ENCODE peak calls at places on chromosomes 16 and 17, in seven cellular contexts. One of them, this sample, is unnamed.
A peak's percentile ranks its signal among the peaks of the same experiment; 100 is the strongest.

GRCh38 chr16:57544129-57544653 is 1.7 kb downstream of the ADGRG5 start:
- DNase-seq in MM.1S: peak; percentile 78
- DNase-seq in PC-3: no peak
- DNase-seq in fibroblast of lung: no peak
- DNase-seq in adipocyte: no peak
- DNase-seq in neural progenitor cell: no peak
- DNase-seq in trophoblast cell: no peak
- DNase-seq in this sample: no peak

GRCh38 chr17:79845601-79845949 is 6.3 kb upstream of the CBX4 start:
- DNase-seq in MM.1S: no peak
- DNase-seq in PC-3: no peak
- DNase-seq in fibroblast of lung: no peak
- DNase-seq in adipocyte: peak; percentile 42
- DNase-seq in neural progenitor cell: no peak
- DNase-seq in trophoblast cell: peak; percentile 34
- DNase-seq in this sample: no peak

GRCh38 chr17:336110-337021 is 16.2 kb downstream of the RPH3AL start:
- DNase-seq in MM.1S: no peak
- DNase-seq in PC-3: no peak
- DNase-seq in fibroblast of lung: no peak
- DNase-seq in adipocyte: no peak
- DNase-seq in neural progenitor cell: peak; percentile 56
- DNase-seq in trophoblast cell: no peak
- DNase-seq in this sample: no peak

GRCh38 chr16:67445913-67446907 is 15.3 kb downstream of the HSD11B2 start:
- DNase-seq in MM.1S: no peak
- DNase-seq in PC-3: no peak
- DNase-seq in fibroblast of lung: peak; percentile 48
- DNase-seq in adipocyte: no peak
- DNase-seq in neural progenitor cell: no peak
- DNase-seq in trophoblast cell: no peak
- DNase-seq in this sample: no peak

GRCh38 chr17:30819941-30820705 is 4.4 kb downstream of the CRLF3 start:
- DNase-seq in MM.1S: no peak
- DNase-seq in PC-3: no peak
- DNase-seq in fibroblast of lung: no peak
- DNase-seq in adipocyte: peak; percentile 50
- DNase-seq in neural progenitor cell: no peak
- DNase-seq in trophoblast cell: peak; percentile 39
- DNase-seq in this sample: no peak

GRCh38 chr16:46638947-46639925 is 18.1 kb upstream of the SHCBP1 start:
- DNase-seq in MM.1S: no peak
- DNase-seq in PC-3: peak; percentile 28
- DNase-seq in fibroblast of lung: peak; percentile 44
- DNase-seq in adipocyte: peak; percentile 55
- DNase-seq in neural progenitor cell: no peak
- DNase-seq in trophoblast cell: no peak
- DNase-seq in this sample: no peak

GRCh38 chr16:89044394-89045180 is 49.1 kb upstream of the ACSF3 start:
- DNase-seq in MM.1S: no peak
- DNase-seq in PC-3: no peak
- DNase-seq in fibroblast of lung: no peak
- DNase-seq in adipocyte: no peak
- DNase-seq in neural progenitor cell: no peak
- DNase-seq in trophoblast cell: no peak
- DNase-seq in this sample: no peak

GRCh38 chr17:48611681-48612455 is 1.1 kb upstream of the HOXB7 start:
- DNase-seq in MM.1S: no peak
- DNase-seq in PC-3: no peak
- DNase-seq in fibroblast of lung: no peak
- DNase-seq in adipocyte: no peak
- DNase-seq in neural progenitor cell: peak; percentile 51
- DNase-seq in trophoblast cell: no peak
- DNase-seq in this sample: no peak

GRCh38 chr17:48389903-48390302 is 40.1 kb downstream of the SKAP1 start:
- DNase-seq in MM.1S: no peak
- DNase-seq in PC-3: no peak
- DNase-seq in fibroblast of lung: no peak
- DNase-seq in adipocyte: no peak
- DNase-seq in neural progenitor cell: no peak
- DNase-seq in trophoblast cell: peak; percentile 59
- DNase-seq in this sample: no peak

GRCh38 chr17:5544115-5544514 is 40.2 kb downstream of the NLRP1 start:
- DNase-seq in MM.1S: no peak
- DNase-seq in PC-3: no peak
- DNase-seq in fibroblast of lung: no peak
- DNase-seq in adipocyte: no peak
- DNase-seq in neural progenitor cell: no peak
- DNase-seq in trophoblast cell: no peak
- DNase-seq in this sample: no peak

GRCh38 chr17:28720247-28720996 is 637 bp downstream of the RPL23A start:
- DNase-seq in MM.1S: peak; percentile 58
- DNase-seq in PC-3: no peak
- DNase-seq in fibroblast of lung: no peak
- DNase-seq in adipocyte: no peak
- DNase-seq in neural progenitor cell: no peak
- DNase-seq in trophoblast cell: no peak
- DNase-seq in this sample: no peak

GRCh38 chr16:4415538-4416199 is 727 bp downstream of the CORO7 start:
- DNase-seq in MM.1S: peak; percentile 69
- DNase-seq in PC-3: peak; percentile 15
- DNase-seq in fibroblast of lung: no peak
- DNase-seq in adipocyte: peak; percentile 68
- DNase-seq in neural progenitor cell: peak; percentile 46
- DNase-seq in trophoblast cell: peak; percentile 56
- DNase-seq in this sample: no peak

GRCh38 chr16:55809386-55809785 is 23.5 kb downstream of the CES1 start:
- DNase-seq in MM.1S: no peak
- DNase-seq in PC-3: no peak
- DNase-seq in fibroblast of lung: no peak
- DNase-seq in adipocyte: no peak
- DNase-seq in neural progenitor cell: no peak
- DNase-seq in trophoblast cell: no peak
- DNase-seq in this sample: no peak

DNA sequence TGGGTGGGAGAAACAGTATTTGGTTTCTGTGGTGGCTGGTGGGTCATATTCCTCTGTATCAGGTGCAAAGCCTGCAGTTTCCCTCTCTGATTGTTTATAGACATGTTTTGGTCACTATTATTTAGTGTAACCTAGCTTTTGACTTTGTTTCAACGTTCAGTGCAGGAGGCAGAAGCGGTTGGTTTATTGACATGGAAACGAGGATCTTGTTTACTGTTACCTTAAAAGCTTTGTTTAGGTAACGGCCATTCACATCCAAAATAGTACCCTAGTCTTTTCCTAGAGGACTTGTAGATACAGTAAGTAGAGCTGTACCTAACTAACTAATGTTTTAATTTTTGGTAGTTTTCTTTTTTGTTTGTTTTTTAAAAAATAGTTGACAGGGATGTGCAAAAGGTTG is 3.5 kb downstream of the MSI2 start:
- DNase-seq in MM.1S: no peak
- DNase-seq in PC-3: no peak
- DNase-seq in fibroblast of lung: no peak
- DNase-seq in adipocyte: no peak
- DNase-seq in neural progenitor cell: no peak
- DNase-seq in trophoblast cell: no peak
- DNase-seq in this sample: no peak
- H3K9ac ChIP-seq in MM.1S: no peak overlapping the region
- H3K9ac ChIP-seq in PC-3: no peak overlapping the region
- H3K9ac ChIP-seq in fibroblast of lung: no peak overlapping the region
- H3K9ac ChIP-seq in adipocyte: no peak overlapping the region
- H3K9ac ChIP-seq in neural progenitor cell: no peak overlapping the region
- H3K9ac ChIP-seq in trophoblast cell: no peak overlapping the region
- H3K9ac ChIP-seq in this sample: no peak overlapping the region

DNA sequence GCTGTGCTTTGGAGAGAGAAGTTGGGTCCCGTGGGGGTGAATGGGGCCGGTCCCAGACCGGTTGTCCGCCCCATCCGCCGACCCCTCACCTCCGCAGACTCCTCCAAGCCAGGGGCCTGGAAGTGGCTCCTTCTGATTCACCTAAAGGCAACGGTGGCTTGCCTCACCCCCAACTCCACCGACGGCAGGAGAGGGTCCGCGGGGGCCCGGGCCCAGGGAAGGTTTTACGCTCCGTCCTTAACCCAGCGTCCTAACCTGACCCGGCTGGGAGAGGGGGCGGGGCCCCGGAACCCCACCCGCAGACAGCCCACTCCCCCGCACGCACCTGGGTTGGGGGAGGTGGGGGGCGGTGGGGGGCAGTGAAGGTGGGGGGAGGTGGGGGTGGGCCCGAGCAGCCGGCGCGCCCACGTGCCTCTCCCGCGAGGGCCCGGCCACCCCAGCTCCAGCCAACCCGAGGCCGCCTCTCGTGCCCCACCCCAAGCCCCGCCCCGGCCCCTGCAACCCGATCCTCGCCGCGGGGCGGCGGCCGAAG is 12.7 kb upstream of the CD300A start:
- DNase-seq in MM.1S: peak; percentile 83
- DNase-seq in PC-3: peak; percentile 88
- DNase-seq in fibroblast of lung: no peak
- DNase-seq in adipocyte: peak; percentile 88
- DNase-seq in neural progenitor cell: peak; percentile 97
- DNase-seq in trophoblast cell: no peak
- DNase-seq in this sample: no peak
- H3K4me3 ChIP-seq in MM.1S: peak overlapping the region; percentile 29
- H3K4me3 ChIP-seq in PC-3: peak overlapping the region; percentile 74
- H3K4me3 ChIP-seq in fibroblast of lung: no peak overlapping the region
- H3K4me3 ChIP-seq in adipocyte: peak overlapping the region; percentile 66
- H3K4me3 ChIP-seq in neural progenitor cell: peak overlapping the region; percentile 52
- H3K4me3 ChIP-seq in trophoblast cell: no peak overlapping the region
- H3K4me3 ChIP-seq in this sample: no peak overlapping the region

GRCh38 chr16:50731989-50732589 is 9.8 kb upstream of the CYLD start:
- DNase-seq in MM.1S: no peak
- DNase-seq in PC-3: no peak
- DNase-seq in fibroblast of lung: no peak
- DNase-seq in adipocyte: no peak
- DNase-seq in neural progenitor cell: no peak
- DNase-seq in trophoblast cell: no peak
- DNase-seq in this sample: no peak
- H3K9ac ChIP-seq in MM.1S: no peak overlapping the region
- H3K9ac ChIP-seq in PC-3: no peak overlapping the region
- H3K9ac ChIP-seq in fibroblast of lung: no peak overlapping the region
- H3K9ac ChIP-seq in adipocyte: no peak overlapping the region
- H3K9ac ChIP-seq in neural progenitor cell: no peak overlapping the region
- H3K9ac ChIP-seq in trophoblast cell: no peak overlapping the region
- H3K9ac ChIP-seq in this sample: no peak overlapping the region

GRCh38 chr16:50547340-50547865 is 793 bp upstream of the NKD1 start:
- DNase-seq in MM.1S: peak; percentile 69
- DNase-seq in PC-3: peak; percentile 4
- DNase-seq in fibroblast of lung: no peak
- DNase-seq in adipocyte: no peak
- DNase-seq in neural progenitor cell: peak; percentile 77
- DNase-seq in trophoblast cell: peak; percentile 46
- DNase-seq in this sample: no peak

GRCh38 chr16:50548659-50549560 is 714 bp downstream of the NKD1 start:
- DNase-seq in MM.1S: no peak
- DNase-seq in PC-3: no peak
- DNase-seq in fibroblast of lung: no peak
- DNase-seq in adipocyte: peak; percentile 47
- DNase-seq in neural progenitor cell: peak; percentile 10
- DNase-seq in trophoblast cell: no peak
- DNase-seq in this sample: no peak

GRCh38 chr16:50549561-50549915 is 1.3 kb downstream of the NKD1 start:
- DNase-seq in MM.1S: no peak
- DNase-seq in PC-3: no peak
- DNase-seq in fibroblast of lung: no peak
- DNase-seq in adipocyte: no peak
- DNase-seq in neural progenitor cell: no peak
- DNase-seq in trophoblast cell: no peak
- DNase-seq in this sample: no peak

GRCh38 chr16:50550035-50550434 is 1.8 kb downstream of the NKD1 start:
- DNase-seq in MM.1S: no peak
- DNase-seq in PC-3: no peak
- DNase-seq in fibroblast of lung: no peak
- DNase-seq in adipocyte: no peak
- DNase-seq in neural progenitor cell: no peak
- DNase-seq in trophoblast cell: no peak
- DNase-seq in this sample: no peak

DNA sequence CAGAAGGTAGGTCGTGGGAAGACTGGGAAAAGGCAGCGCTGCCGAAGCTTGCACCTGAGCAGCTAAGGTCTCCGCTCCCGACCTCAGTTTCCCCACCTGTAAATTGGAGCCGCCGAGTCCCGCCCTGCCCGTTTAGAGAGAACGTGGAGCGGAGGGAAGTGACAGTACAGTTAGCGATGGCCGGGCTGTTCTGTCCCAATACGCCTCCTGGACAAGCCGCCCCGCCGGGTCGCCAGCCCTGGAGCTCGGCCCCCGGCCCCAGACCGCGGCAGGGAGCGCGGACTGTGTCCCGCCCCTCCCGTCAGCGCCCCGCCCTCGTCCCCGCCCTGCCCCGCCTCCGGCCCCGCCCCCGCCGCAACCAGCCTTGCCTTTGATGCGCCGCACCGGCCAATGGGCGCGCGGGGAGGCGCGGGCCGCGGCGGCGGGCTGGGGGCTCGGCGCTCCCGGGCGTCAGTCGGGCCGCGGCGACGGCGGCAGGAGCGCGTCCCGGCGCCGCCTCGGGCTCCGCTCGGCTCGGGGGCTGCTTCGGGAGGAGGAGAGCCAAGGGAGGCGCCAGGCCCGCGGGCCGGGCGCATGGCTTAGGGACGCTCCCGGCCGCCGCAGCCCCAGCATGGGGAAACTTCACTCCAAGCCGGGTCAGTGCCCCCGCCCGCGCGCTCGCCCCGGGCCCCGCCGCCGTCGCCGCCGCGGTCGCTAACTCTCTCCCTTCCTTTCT is at the start of gene NKD1:
- DNase-seq in MM.1S: peak; percentile 72
- DNase-seq in PC-3: peak; percentile 26
- DNase-seq in fibroblast of lung: peak; percentile 27
- DNase-seq in adipocyte: peak; percentile 83
- DNase-seq in neural progenitor cell: peak; percentile 95
- DNase-seq in trophoblast cell: peak; percentile 74
- DNase-seq in this sample: no peak
- H3K4me3 ChIP-seq in MM.1S: peak within 1 kb of the TSS; percentile 79
- H3K4me3 ChIP-seq in PC-3: peak within 1 kb of the TSS; percentile 59
- H3K4me3 ChIP-seq in fibroblast of lung: peak within 1 kb of the TSS; percentile 49
- H3K4me3 ChIP-seq in adipocyte: peak within 1 kb of the TSS; percentile 78
- H3K4me3 ChIP-seq in neural progenitor cell: peak within 1 kb of the TSS; percentile 73
- H3K4me3 ChIP-seq in trophoblast cell: peak within 1 kb of the TSS; percentile 78
- H3K4me3 ChIP-seq in this sample: peak within 1 kb of the TSS; percentile 70

GRCh38 chr17:58411408-58411894 is 5.9 kb downstream of the RNF43 start:
- DNase-seq in MM.1S: no peak
- DNase-seq in PC-3: no peak
- DNase-seq in fibroblast of lung: no peak
- DNase-seq in adipocyte: no peak
- DNase-seq in neural progenitor cell: no peak
- DNase-seq in trophoblast cell: peak; percentile 96
- DNase-seq in this sample: no peak
- H3K9ac ChIP-seq in MM.1S: no peak overlapping the region
- H3K9ac ChIP-seq in PC-3: no peak overlapping the region
- H3K9ac ChIP-seq in fibroblast of lung: no peak overlapping the region
- H3K9ac ChIP-seq in adipocyte: no peak overlapping the region
- H3K9ac ChIP-seq in neural progenitor cell: no peak overlapping the region
- H3K9ac ChIP-seq in trophoblast cell: no peak overlapping the region
- H3K9ac ChIP-seq in this sample: peak overlapping the region; percentile 91

GRCh38 chr17:77438241-77439204 is 297.8 kb downstream of the SEC14L1 start:
- DNase-seq in MM.1S: no peak
- DNase-seq in PC-3: no peak
- DNase-seq in fibroblast of lung: no peak
- DNase-seq in adipocyte: no peak
- DNase-seq in neural progenitor cell: no peak
- DNase-seq in trophoblast cell: no peak
- DNase-seq in this sample: no peak
- H3K4me3 ChIP-seq in MM.1S: no peak overlapping the region
- H3K4me3 ChIP-seq in PC-3: no peak overlapping the region
- H3K4me3 ChIP-seq in fibroblast of lung: no peak overlapping the region
- H3K4me3 ChIP-seq in adipocyte: no peak overlapping the region
- H3K4me3 ChIP-seq in neural progenitor cell: no peak overlapping the region
- H3K4me3 ChIP-seq in trophoblast cell: no peak overlapping the region
- H3K4me3 ChIP-seq in this sample: no peak overlapping the region

This sample was measured in keratinocyte.